ENCODE peak calls at places on chromosome 7, in five cellular contexts. O, W, P, V and Z are unnamed samples.

GRCh38 chr7:135239263-135239662 is 5.6 kb downstream of the STRA8 start:
- DNase-seq in P (peak), O (no peak), V (no peak), W (no peak), Z (no peak)

GRCh38 chr7:116521046-116521664 is 3.7 kb upstream of the CAV1 start:
- DNase-seq in V (peak), W (no peak), P (no peak), O (no peak), Z (no peak)

GRCh38 chr7:4729266-4729665 is 46.2 kb upstream of the AP5Z1 start:
- DNase-seq in O (no peak), V (no peak), W (no peak), P (no peak), Z (no peak)

GRCh38 chr7:94969434-94970084 is 62.2 kb downstream of the PPP1R9A start:
- DNase-seq in P (no peak), O (no peak), V (no peak), W (no peak), Z (no peak)

GRCh38 chr7:79217468-79217867 is 236.0 kb downstream of the MAGI2 start:
- DNase-seq in O (no peak), W (no peak), V (no peak), P (no peak), Z (no peak)

GRCh38 chr7:55265836-55266235 is 99.3 kb upstream of the LANCL2 start:
- DNase-seq in P (no peak), W (no peak), V (no peak), O (no peak), Z (no peak)

GRCh38 chr7:6272481-6273323 is at the start of gene CYTH3:
- DNase-seq in W (peak), P (peak), O (peak), V (peak), Z (peak)

GRCh38 chr7:96250776-96251361 is 71.0 kb downstream of the SLC25A13 start:
- DNase-seq in O (no peak), W (no peak), V (no peak), P (no peak), Z (no peak)

GRCh38 chr7:128114806-128115205 is 83.6 kb upstream of the LRRC4 start:
- DNase-seq in V (no peak), P (peak), O (no peak), W (no peak), Z (no peak)

GRCh38 chr7:100126931-100127865 is at the start of gene MBLAC1:
- DNase-seq in W (peak), P (peak), V (peak), O (peak), Z (peak)